ENCODE peak calls at places on chromosomes 2 and 18, in five cellular contexts. V is naive B cell; S is fibroblast of the aortic adventitia; G is activated naive CD8-positive, alpha-beta T cell treated with anti-CD3 and anti-CD28 coated beads for 36 hours; C is GM03348. Z is an unnamed sample.

GRCh38 chr2:32946314-32947075 is at the start of gene LTBP1:
- DNase-seq in G (peak), V (peak), S (peak), C (peak), Z (peak)

GRCh38 chr2:85796549-85797262 is 42.9 kb downstream of the ATOH8 start:
- DNase-seq in V (no peak), C (peak), G (no peak), S (no peak), Z (no peak)

GRCh38 chr2:57906152-57906732 is 140.4 kb upstream of the VRK2 start:
- DNase-seq in G (no peak), V (peak), S (peak), C (peak), Z (no peak)

GRCh38 chr2:8548871-8549221 is 133.0 kb upstream of the ID2 start:
- DNase-seq in S (no peak), V (no peak), C (no peak), G (no peak), Z (no peak)

GRCh38 chr2:180246281-180246680 is 239.2 kb upstream of the CWC22 start:
- DNase-seq in G (no peak), S (no peak), V (no peak), C (no peak), Z (no peak)

GRCh38 chr2:66447676-66448075 is 12.8 kb downstream of the MEIS1 start:
- DNase-seq in S (peak), C (no peak), G (no peak), V (no peak), Z (no peak)

GRCh38 chr18:13582283-13582682 is 144.1 kb downstream of the FAM210A start:
- DNase-seq in G (no peak), S (no peak), V (no peak), C (no peak), Z (peak)

GRCh38 chr2:79223539-79223938 is 64.0 kb upstream of the REG3A start:
- DNase-seq in S (no peak), G (no peak), C (no peak), V (no peak), Z (no peak)

GRCh38 chr18:78860117-78860516 is 119.5 kb upstream of the SALL3 start:
- DNase-seq in G (no peak), C (no peak), S (no peak), V (no peak), Z (no peak)

GRCh38 chr2:237726401-237726830 is 72.2 kb upstream of the RBM44 start:
- DNase-seq in G (no peak), S (peak), V (no peak), C (no peak), Z (no peak)

GRCh38 chr2:10237392-10238321 is 65.0 kb upstream of the HPCAL1 start:
- DNase-seq in C (no peak), V (no peak), G (no peak), S (no peak), Z (no peak)

GRCh38 chr18:44536041-44536440 is 144.6 kb upstream of the SETBP1 start:
- DNase-seq in G (no peak), V (no peak), C (peak), S (peak), Z (no peak)

GRCh38 chr2:159774370-159774990 is 23.5 kb downstream of the CD302 start:
- DNase-seq in G (no peak), C (no peak), V (no peak), S (no peak), Z (no peak)

GRCh38 chr2:206863196-206863595 is 76.1 kb upstream of the CPO start:
- DNase-seq in V (no peak), S (peak), C (no peak), G (no peak), Z (no peak)